ENCODE peak calls at places on chromosomes 11 and 22, in seven cellular contexts. W is left ventricle myocardium inferior, G is HCT116, S is GM12864, F is RWPE1, U is BE2C, N is IMR-90. B is an unnamed sample.

GRCh38 chr22:47100019-47100418 is 337.6 kb downstream of the TBC1D22A start:
- DNase-seq in S (no peak), G (no peak), U (no peak), F (no peak), W (no peak), N (no peak), B (no peak)

GRCh38 chr11:86370922-86371614 is 3.6 kb upstream of the CCDC81 start:
- DNase-seq in U (no peak), S (no peak), W (no peak), F (peak; percentile 53), G (no peak), N (peak; percentile 40), B (no peak)

GRCh38 chr22:22671506-22671905 is 27.1 kb downstream of the GGTLC2 start:
- DNase-seq in N (no peak), S (no peak), W (no peak), F (no peak), U (no peak), G (no peak), B (no peak)

GRCh38 chr11:17077240-17077519 is 287 bp downstream of the RPS13 start:
- DNase-seq in W (no peak), S (no peak), G (no peak), F (peak; percentile 12), U (no peak), N (no peak), B (no peak)

GRCh38 chr11:133917921-133918605 is 38.7 kb downstream of the IGSF9B start:
- DNase-seq in W (no peak), N (no peak), G (no peak), S (no peak), U (no peak), F (no peak), B (peak; percentile 58)

GRCh38 chr11:96141649-96142048 is 201.3 kb downstream of the MAML2 start:
- DNase-seq in U (no peak), S (no peak), F (no peak), N (no peak), G (no peak), W (no peak), B (no peak)

GRCh38 chr22:46052801-46053562 is 76.0 kb upstream of the WNT7B start:
- DNase-seq in N (no peak), U (peak; percentile 49), S (no peak), F (no peak), G (no peak), W (peak; percentile 54), B (no peak)

GRCh38 chr11:89487016-89487415 is 4.2 kb downstream of the NOX4 start:
- DNase-seq in N (peak; percentile 75), U (no peak), F (no peak), W (no peak), S (no peak), G (no peak), B (no peak)

GRCh38 chr22:38148252-38148651 is 33.4 kb downstream of the PLA2G6 start:
- DNase-seq in F (peak; percentile 22), W (no peak), G (peak; percentile 39), N (peak; percentile 66), U (no peak), S (no peak), B (no peak)

GRCh38 chr11:14310696-14311095 is 48.3 kb downstream of the RRAS2 start:
- DNase-seq in S (no peak), F (no peak), U (no peak), N (peak; percentile 49), W (no peak), G (no peak), B (no peak)

GRCh38 chr11:111185259-111185658 is 60.3 kb upstream of the POU2AF2 start:
- DNase-seq in N (peak; percentile 71), W (no peak), F (no peak), U (no peak), G (no peak), S (no peak), B (no peak)

GRCh38 chr11:92769125-92769524 is 200.3 kb upstream of the MTNR1B start:
- DNase-seq in S (no peak), F (no peak), U (no peak), N (no peak), G (no peak), W (no peak), B (no peak)

GRCh38 chr11:70289582-70289981 is 19.1 kb downstream of the PPFIA1 start:
- DNase-seq in S (no peak), W (no peak), F (no peak), G (no peak), N (no peak), U (no peak), B (no peak)

GRCh38 chr11:77560605-77561004 is 29.1 kb upstream of the AQP11 start:
- DNase-seq in N (peak; percentile 69), U (no peak), F (peak; percentile 60), G (peak; percentile 46), W (no peak), S (no peak), B (no peak)

GRCh38 chr11:13963169-13963948 is 836 bp downstream of the SPON1 start:
- DNase-seq in W (peak; percentile 22), U (no peak), S (no peak), G (no peak), N (peak; percentile 17), F (no peak), B (peak; percentile 36)

GRCh38 chr11:119320593-119321524 is 3.9 kb upstream of the MCAM start:
- DNase-seq in G (no peak), N (peak; percentile 65), U (no peak), S (no peak), W (peak; percentile 74), F (no peak), B (peak; percentile 66)

GRCh38 chr22:24834845-24835570 is 29.0 kb downstream of the SGSM1 start:
- DNase-seq in U (peak; percentile 51), F (no peak), W (no peak), N (peak; percentile 11), S (no peak), G (peak; percentile 37), B (no peak)
- TF ChIP-seq CTCF in U (peak; percentile 75), F (no peak), W (peak; percentile 35), N (no peak), S (no peak), G (peak; percentile 38), B (peak; percentile 40)

DNA sequence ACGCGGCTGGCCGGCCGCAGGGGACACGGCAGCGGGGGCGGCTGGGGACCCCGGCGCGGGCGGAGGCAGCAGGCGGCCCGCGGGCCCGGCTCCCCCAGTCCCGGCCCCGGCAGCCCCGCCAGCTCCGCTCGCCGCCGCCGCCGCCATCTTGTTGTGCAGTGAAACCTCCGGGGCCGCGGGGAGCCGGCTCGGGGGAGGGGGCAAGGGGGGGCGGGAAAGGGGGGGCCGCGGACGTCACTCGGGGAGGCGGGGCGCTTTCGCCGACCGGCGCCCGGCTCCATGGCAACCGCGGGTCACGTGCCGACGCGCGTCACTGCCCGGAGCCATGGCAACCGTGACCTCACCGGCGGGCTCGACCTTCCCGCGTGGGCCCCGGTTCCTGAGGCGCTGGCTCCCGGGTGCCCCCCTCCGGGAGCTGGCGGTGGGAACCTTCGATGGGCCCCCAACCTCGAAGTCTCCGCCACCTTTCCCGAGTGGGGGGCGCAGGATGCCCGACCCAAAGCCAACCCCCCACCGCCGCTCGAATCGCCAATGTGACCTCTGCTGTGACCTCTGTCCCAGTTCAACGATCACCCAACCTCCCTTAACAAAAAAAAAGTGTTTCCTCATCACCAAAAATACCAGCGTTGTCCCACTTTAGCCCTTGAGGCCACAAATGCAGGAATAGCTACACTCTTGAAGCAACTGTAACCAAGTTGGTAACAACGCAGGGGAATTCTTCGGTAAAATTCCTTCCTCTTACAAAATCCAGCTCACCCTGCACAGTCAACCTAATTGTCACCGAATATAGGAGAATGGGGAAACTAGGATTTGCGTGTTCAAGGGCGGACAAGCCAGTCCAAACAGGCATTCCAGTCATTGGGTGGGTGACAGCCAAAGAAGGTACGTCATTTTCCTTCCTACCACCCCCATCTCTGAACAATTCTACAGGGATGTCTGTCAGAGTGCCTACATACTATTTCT is at the start of gene SIK3:
- DNase-seq in S (peak; percentile 68), G (peak; percentile 69), U (peak; percentile 96), F (peak; percentile 98), W (peak; percentile 95), N (peak; percentile 89), B (peak; percentile 92)
- TF ChIP-seq CTCF in S (peak; percentile 40), G (peak; percentile 11), U (no peak), F (no peak), W (no peak), N (peak; percentile 81), B (no peak)

GRCh38 chr11:46543564-46543963 is 50.3 kb downstream of the AMBRA1 start:
- DNase-seq in N (no peak), F (no peak), S (no peak), G (no peak), U (no peak), W (no peak), B (no peak)

GRCh38 chr11:46537121-46537520 is 56.7 kb downstream of the AMBRA1 start:
- DNase-seq in S (no peak), W (no peak), U (no peak), F (no peak), G (no peak), N (peak; percentile 28), B (no peak)

GRCh38 chr11:46537851-46538295 is 56.0 kb downstream of the AMBRA1 start:
- DNase-seq in N (peak; percentile 78), F (peak; percentile 66), U (peak; percentile 61), W (peak; percentile 40), G (peak; percentile 68), S (peak; percentile 43), B (peak; percentile 71)

GRCh38 chr11:46547579-46547978 is 46.2 kb downstream of the AMBRA1 start:
- DNase-seq in G (no peak), U (no peak), N (no peak), S (no peak), F (no peak), W (no peak), B (no peak)

DNA sequence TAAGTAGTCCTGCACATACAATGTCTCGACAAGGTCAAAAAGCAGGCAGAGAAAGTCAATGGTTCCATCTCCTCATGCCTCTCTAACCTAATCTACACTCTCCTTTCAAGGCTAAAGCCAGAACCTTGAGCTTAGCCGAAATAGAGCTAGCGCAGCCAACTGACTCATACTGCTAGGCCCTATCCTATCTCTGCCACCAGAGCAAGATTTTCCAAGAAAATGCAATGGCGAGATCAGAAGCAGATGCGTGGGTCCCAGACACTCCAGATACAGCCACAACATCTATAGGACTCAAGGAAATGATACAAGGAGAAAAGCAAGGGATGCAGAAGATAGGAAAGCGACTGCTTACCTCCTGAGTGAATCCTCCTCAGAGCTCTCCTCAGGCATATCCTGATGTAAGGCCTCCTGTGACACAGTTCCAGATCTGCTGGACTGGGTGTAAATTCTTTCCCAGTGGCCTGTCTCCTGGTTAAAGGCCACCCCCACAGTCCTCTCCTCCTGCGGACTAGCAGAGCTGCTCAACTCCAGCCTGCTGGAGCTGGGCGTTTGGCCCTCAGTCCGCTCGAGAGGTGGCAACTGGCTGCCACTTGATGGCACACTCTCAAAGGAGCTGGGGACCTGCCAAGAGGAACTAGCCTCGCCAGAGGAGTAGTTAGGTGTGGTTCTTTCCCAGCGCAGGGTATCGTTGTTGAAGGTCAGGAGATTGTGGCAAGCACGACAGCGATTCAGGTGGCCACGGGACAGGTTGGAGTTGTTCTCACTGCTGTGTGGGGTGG is 52.0 kb downstream of the AMBRA1 start:
- DNase-seq in N (no peak), U (no peak), W (peak; percentile 31), G (no peak), S (no peak), F (no peak), B (no peak)
- TF ChIP-seq CTCF in N (no peak), U (no peak), W (peak; percentile 19), G (peak; percentile 8), S (no peak), F (no peak), B (no peak)

DNA sequence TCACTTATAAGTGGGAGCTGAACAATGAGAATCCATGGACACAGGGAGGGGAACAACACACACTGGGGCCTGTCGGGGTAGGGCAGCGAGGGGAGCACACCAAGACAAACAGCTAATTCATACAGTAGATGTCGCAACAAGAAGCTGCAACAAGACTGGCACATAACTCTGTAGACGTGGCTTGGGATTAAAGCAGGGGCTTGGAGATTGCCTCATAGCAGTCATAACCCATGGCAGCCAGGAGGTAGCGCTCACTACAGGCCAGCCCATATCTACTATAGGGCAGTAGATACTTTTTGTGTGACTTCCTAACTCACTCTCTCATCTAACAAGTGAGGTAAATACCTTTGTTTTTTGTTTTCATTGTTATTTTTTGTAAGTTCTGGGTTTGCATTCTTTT is 1.7 kb upstream of the OR9G4 start:
- DNase-seq in N (no peak), W (no peak), F (no peak), S (no peak), U (no peak), G (no peak), B (no peak)
- TF ChIP-seq CTCF in N (no peak), W (no peak), F (no peak), S (peak; percentile 6), U (no peak), G (no peak), B (no peak)

B was measured in glutamatergic neuron.